ENCODE peak calls at places on chromosomes 3 and 15, in seven cellular contexts. V, F, D, C, W, T and S are unnamed samples.

GRCh38 chr3:31274406-31275024 is 258.2 kb upstream of the STT3B start:
- DNase-seq in C (no peak), W (no peak), V (no peak), F (no peak), T (no peak), D (no peak), S (no peak)

GRCh38 chr3:142931222-142931621 is 32.3 kb downstream of the PAQR9 start:
- DNase-seq in W (peak; percentile 62), C (peak; percentile 89), D (no peak), T (no peak), V (no peak), F (no peak), S (no peak)

GRCh38 chr3:49454457-49454856 is 15.6 kb upstream of the DAG1 start:
- DNase-seq in C (no peak), T (no peak), D (no peak), V (no peak), F (no peak), W (peak; percentile 50), S (no peak)

GRCh38 chr3:86481031-86481430 is 509.9 kb downstream of the VGLL3 start:
- DNase-seq in V (no peak), W (peak; percentile 3), T (no peak), C (no peak), D (no peak), F (no peak), S (no peak)

GRCh38 chr3:184568918-184569829 is 7.6 kb downstream of the EPHB3 start:
- DNase-seq in C (peak; percentile 93), D (peak; percentile 83), F (peak; percentile 31), T (peak; percentile 93), V (peak; percentile 72), W (no peak), S (no peak)

GRCh38 chr15:93166675-93167074 is 77.7 kb upstream of the RGMA start:
- DNase-seq in D (no peak), C (no peak), V (no peak), T (no peak), F (no peak), W (no peak), S (no peak)

GRCh38 chr15:65028921-65029735 is at the start of gene MTFMT:
- DNase-seq in W (peak; percentile 88), D (peak; percentile 89), F (peak; percentile 23), C (peak; percentile 97), V (peak; percentile 88), T (peak; percentile 95), S (peak; percentile 94)

GRCh38 chr3:196684548-196685407 is 27.3 kb downstream of the CEP19 start:
- DNase-seq in W (peak; percentile 39), T (peak; percentile 49), C (no peak), F (no peak), V (peak; percentile 42), D (peak; percentile 49), S (peak; percentile 72)

GRCh38 chr3:55484741-55485207 is 2.3 kb downstream of the WNT5A start:
- DNase-seq in W (no peak), T (no peak), C (no peak), F (no peak), V (no peak), D (no peak), S (no peak)

GRCh38 chr3:184811034-184811433 is 932 bp upstream of the VPS8 start:
- DNase-seq in F (no peak), C (peak; percentile 47), D (no peak), T (no peak), W (no peak), V (no peak), S (no peak)

GRCh38 chr3:78972617-78973301 is 795.0 kb downstream of the ROBO1 start:
- DNase-seq in V (no peak), F (no peak), W (no peak), C (no peak), T (no peak), D (no peak), S (no peak)

GRCh38 chr3:186732169-186732766 is 15.1 kb downstream of the KNG1 start:
- DNase-seq in F (no peak), C (no peak), V (no peak), D (no peak), W (no peak), T (no peak), S (no peak)

GRCh38 chr3:101433652-101434051 is 79.4 kb downstream of the SENP7 start:
- DNase-seq in C (no peak), D (no peak), T (no peak), W (no peak), V (no peak), F (no peak), S (no peak)

GRCh38 chr3:12158387-12159226 is at the start of gene TIMP4:
- DNase-seq in D (peak; percentile 42), W (peak; percentile 80), F (no peak), T (peak; percentile 46), C (no peak), V (no peak), S (peak; percentile 76)

GRCh38 chr3:65170357-65171090 is 482.7 kb upstream of the ADAMTS9 start:
- DNase-seq in C (peak; percentile 95), T (peak; percentile 81), W (peak; percentile 48), D (peak; percentile 84), V (peak; percentile 78), F (no peak), S (peak; percentile 89)

GRCh38 chr3:131541288-131541687 is 38.5 kb upstream of the MRPL3 start:
- DNase-seq in F (no peak), T (no peak), C (no peak), D (no peak), V (no peak), W (no peak), S (no peak)

GRCh38 chr3:126745760-126746394 is 41.8 kb downstream of the CHCHD6 start:
- DNase-seq in T (no peak), F (no peak), V (peak; percentile 88), D (no peak), C (no peak), W (peak; percentile 44), S (peak; percentile 52)

GRCh38 chr15:79593119-79593869 is 161.2 kb downstream of the MINAR1 start:
- DNase-seq in C (peak; percentile 42), W (peak; percentile 32), F (no peak), V (no peak), T (no peak), D (no peak), S (no peak)
- TF ChIP-seq CTCF in C (no peak), W (peak; percentile 14), F (no peak), V (no peak), T (no peak), D (no peak), S (no peak)

DNA sequence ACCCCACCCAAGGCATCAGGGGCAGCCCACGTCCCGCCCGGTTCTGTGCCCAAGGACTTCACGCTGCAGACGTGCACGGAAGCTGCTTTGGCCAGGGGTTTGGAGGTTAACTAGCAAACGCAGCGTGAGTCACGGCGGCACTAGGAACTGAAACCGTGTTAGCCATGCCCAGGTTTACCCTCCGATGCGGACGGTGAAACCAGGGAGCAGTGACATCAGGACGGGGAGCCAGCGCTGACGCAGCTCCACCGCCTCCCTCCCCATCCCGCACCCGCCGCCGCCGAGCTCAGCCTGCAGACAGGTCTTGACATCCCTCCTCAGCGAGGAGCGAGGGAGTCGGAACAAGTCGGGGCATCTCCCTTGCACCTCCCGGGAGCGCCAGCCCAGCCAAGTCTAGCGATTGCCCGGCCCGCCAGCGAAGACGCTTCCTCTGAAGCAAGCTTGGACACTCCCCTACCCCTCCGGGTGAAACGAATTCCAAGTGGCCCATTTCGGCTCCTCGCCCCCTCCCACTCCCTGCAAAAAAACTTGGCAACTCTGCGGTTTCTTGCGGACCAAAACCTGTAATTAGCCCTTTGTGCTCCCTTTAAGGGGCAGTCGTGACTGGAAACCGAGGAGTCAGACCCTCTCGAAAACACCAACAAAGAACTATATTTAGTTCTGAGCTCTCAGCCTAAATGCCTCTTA is 1.4 kb upstream of the RAP2B start:
- DNase-seq in F (peak; percentile 56), V (peak; percentile 84), C (peak; percentile 93), T (peak; percentile 72), W (peak; percentile 85), D (peak; percentile 53), S (peak; percentile 92)
- TF ChIP-seq POLR2A in F (no peak), V (peak; percentile 68), C (no peak), T (peak; percentile 26), W (peak; percentile 82), D (no peak), S (peak; percentile 13)

DNA sequence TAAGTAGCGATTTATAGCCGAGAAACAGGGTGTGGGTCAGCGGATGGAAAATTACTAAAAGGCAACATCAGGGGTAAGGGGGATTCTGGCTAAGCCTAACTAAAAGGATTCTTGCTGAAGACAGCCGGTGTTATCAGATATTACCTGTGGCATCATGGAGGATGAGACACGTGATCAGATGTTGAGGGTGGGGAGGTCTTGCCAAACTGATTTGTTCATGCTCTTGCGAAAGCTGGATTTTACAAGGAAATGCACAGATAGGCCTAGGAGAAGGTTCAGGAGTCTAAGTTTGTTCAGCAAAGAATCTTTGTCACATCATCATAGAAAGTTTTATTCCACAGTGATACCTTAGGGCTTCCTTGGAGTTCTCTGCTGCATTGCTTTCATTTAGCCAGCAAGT is 396.8 kb upstream of the TBL1XR1 start:
- DNase-seq in V (no peak), W (peak; percentile 66), F (no peak), T (no peak), C (no peak), D (no peak), S (no peak)
- H3K27ac ChIP-seq in V (no peak overlapping the region), W (peak overlapping the region; percentile 49), F (peak overlapping the region; percentile 89), T (no peak overlapping the region), C (peak overlapping the region; percentile 46), D (no peak overlapping the region), S (no peak overlapping the region)

GRCh38 chr15:47388299-47388698 is 329.0 kb upstream of the SEMA6D start:
- DNase-seq in C (no peak), V (no peak), W (no peak), F (no peak), D (no peak), T (no peak), S (no peak)
- TF ChIP-seq CTCF in C (no peak), V (no peak), W (no peak), F (no peak), D (no peak), T (no peak), S (no peak)

DNA sequence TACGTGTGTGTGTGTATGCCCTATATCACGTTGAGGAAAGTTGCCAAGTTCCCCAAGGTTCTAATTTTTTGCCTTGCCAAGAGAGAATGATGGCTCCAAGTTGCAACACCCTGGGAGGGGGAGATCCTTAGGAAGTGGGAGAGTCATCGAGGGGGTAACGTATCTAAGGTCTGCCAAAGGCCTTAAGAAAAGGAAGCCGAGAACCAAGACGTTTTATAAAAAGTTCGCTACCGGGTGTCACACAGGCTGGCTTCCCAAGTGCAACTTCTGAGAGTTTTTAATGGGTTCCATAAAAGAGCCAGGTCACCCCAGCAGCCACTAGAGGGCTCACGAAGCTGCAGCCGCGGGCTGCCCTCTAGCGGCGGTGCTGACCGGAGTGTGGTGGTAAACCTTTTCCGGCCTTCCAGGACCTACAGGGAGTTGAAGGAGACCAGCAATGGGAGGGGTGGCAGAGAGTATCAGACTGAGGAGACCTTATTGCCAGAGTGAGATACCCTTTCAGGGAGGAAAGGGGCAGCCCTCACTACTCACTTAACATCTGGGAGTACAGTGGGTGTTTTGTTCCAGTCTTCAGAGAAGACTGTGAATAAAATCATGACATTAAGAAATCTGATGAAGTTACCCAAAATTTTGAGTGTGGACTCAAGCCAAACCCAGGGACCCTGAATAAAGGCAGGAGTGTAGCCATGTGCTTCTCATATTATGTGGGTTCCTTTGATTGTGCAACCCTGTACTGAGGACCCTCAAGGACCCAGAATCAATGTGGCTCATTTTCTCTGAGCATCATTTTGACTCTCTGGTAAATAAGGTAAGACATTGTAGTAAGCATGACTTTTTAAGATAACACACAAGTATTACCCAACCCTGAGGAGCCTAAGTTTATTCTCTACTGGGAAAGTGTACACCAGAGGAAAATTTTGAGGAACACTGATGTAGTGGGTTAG is 2.5 kb upstream of the RFX7 start:
- DNase-seq in C (peak; percentile 93), T (peak; percentile 75), D (peak; percentile 68), W (peak; percentile 95), V (peak; percentile 88), F (peak; percentile 28), S (peak; percentile 91)
- TF ChIP-seq POLR2A in C (no peak), T (no peak), D (no peak), W (no peak), V (no peak), F (no peak), S (no peak)

GRCh38 chr3:8868996-8869395 is 94.3 kb downstream of the RAD18 start:
- DNase-seq in V (no peak), W (no peak), D (no peak), T (no peak), C (no peak), F (no peak), S (no peak)
- H3K27ac ChIP-seq in V (no peak overlapping the region), W (peak overlapping the region; percentile 76), D (no peak overlapping the region), T (no peak overlapping the region), C (no peak overlapping the region), F (no peak overlapping the region), S (no peak overlapping the region)